ENCODE peak calls at places on chromosomes 13 and 19, in six cellular contexts. K is activated naive CD4-positive, alpha-beta T cell; Q is stomach; Z is lower leg skin; I is RPMI8226; O is ACHN. L is an unnamed sample.

GRCh38 chr13:46516624-46517318 is 36.2 kb upstream of the LRCH1 start:
- DNase-seq in I (no peak), Z (no peak), O (no peak), Q (no peak), K (no peak), L (no peak)

GRCh38 chr19:17103177-17103576 is 27.6 kb downstream of the MYO9B start:
- DNase-seq in Z (no peak), I (no peak), O (peak; percentile 64), Q (peak; percentile 34), K (no peak), L (peak; percentile 40)

GRCh38 chr19:39971380-39971841 is 446 bp downstream of the PSMC4 start:
- DNase-seq in O (peak; percentile 11), K (no peak), Z (no peak), Q (peak; percentile 26), I (peak; percentile 4), L (peak; percentile 9)

GRCh38 chr19:38793186-38793585 is 4.2 kb downstream of the LGALS7B start:
- DNase-seq in O (no peak), Q (no peak), Z (no peak), K (no peak), I (no peak), L (peak; percentile 97)

GRCh38 chr19:34597596-34597995 is 79.4 kb downstream of the SCGB2B2 start:
- DNase-seq in Z (no peak), K (no peak), I (no peak), O (no peak), Q (no peak), L (no peak)

GRCh38 chr13:99496322-99497142 is 4.7 kb upstream of the TM9SF2 start:
- DNase-seq in I (peak; percentile 35), Z (peak; percentile 80), Q (peak; percentile 81), O (peak; percentile 94), K (no peak), L (no peak)

GRCh38 chr13:114099191-114099590 is 33.2 kb downstream of the RASA3 start:
- DNase-seq in Q (no peak), O (peak; percentile 76), Z (peak; percentile 60), I (no peak), K (no peak), L (peak; percentile 49)

GRCh38 chr19:10346509-10346908 is 7.1 kb upstream of the ICAM3 start:
- DNase-seq in O (no peak), I (no peak), Q (no peak), Z (no peak), K (no peak), L (no peak)

GRCh38 chr19:53624776-53625540 is 6.8 kb upstream of the DPRX start:
- DNase-seq in Q (no peak), K (no peak), I (no peak), O (no peak), Z (no peak), L (no peak)

GRCh38 chr13:95083758-95084157 is 217.5 kb downstream of the ABCC4 start:
- DNase-seq in Z (no peak), O (no peak), Q (no peak), I (no peak), K (no peak), L (peak; percentile 88)

L was measured in epithelial cell of esophagus.